ENCODE peak calls at places on chromosome 16, in four cellular contexts. X is heart left ventricle, U is pancreas, K is breast epithelium. J is an unnamed sample.

GRCh38 chr16:29824589-29825144 is 4.4 kb downstream of the MVP start:
- DNase-seq in X (no peak), U (no peak), K (no peak), J (no peak)

GRCh38 chr16:73080931-73081330 is 33.0 kb upstream of the ZFHX3 start:
- DNase-seq in K (no peak), U (no peak), X (no peak), J (no peak)

GRCh38 chr16:70437582-70438324 is 1.1 kb downstream of the ST3GAL2 start:
- DNase-seq in X (no peak), K (no peak), U (no peak), J (no peak)

GRCh38 chr16:29023279-29024278 is 38.7 kb downstream of the LAT start:
- DNase-seq in U (no peak), K (no peak), X (no peak), J (no peak)

GRCh38 chr16:33059206-33059605 is 134.8 kb upstream of the TP53TG3C start:
- DNase-seq in K (no peak), U (peak), X (no peak), J (no peak)

GRCh38 chr16:86609115-86609514 is 30.8 kb downstream of the FOXL1 start:
- DNase-seq in U (no peak), X (no peak), K (no peak), J (no peak)

GRCh38 chr16:19522369-19523159 is 666 bp upstream of the GDE1 start:
- DNase-seq in K (no peak), X (no peak), U (no peak), J (no peak)

GRCh38 chr16:49269231-49269630 is 12.4 kb downstream of the CBLN1 start:
- DNase-seq in U (no peak), X (no peak), K (no peak), J (no peak)

GRCh38 chr16:70646260-70647241 is at the start of gene IL34:
- DNase-seq in K (no peak), X (peak), U (peak), J (no peak)

GRCh38 chr16:69930117-69930776 is 20.9 kb upstream of the CLEC18A start:
- DNase-seq in U (peak), K (no peak), X (peak), J (peak)

GRCh38 chr16:28974437-28975157 is at the start of gene SPNS1:
- DNase-seq in U (peak), X (peak), K (peak), J (peak)

GRCh38 chr16:24568392-24568791 is 29.0 kb downstream of the RBBP6 start:
- DNase-seq in X (no peak), K (no peak), U (no peak), J (no peak)

GRCh38 chr16:70635356-70636016 is 10.9 kb upstream of the IL34 start:
- DNase-seq in X (peak), U (no peak), K (no peak), J (no peak)

GRCh38 chr16:22008215-22009142 is 568 bp downstream of the MOSMO start:
- DNase-seq in K (no peak), X (no peak), U (peak), J (no peak)

GRCh38 chr16:19138601-19139000 is 24.8 kb downstream of the ITPRIPL2 start:
- DNase-seq in X (peak), U (no peak), K (peak), J (no peak)

GRCh38 chr16:57516176-57516725 is 20.1 kb downstream of the CCDC102A start:
- DNase-seq in X (peak), U (no peak), K (no peak), J (no peak)

GRCh38 chr16:16868727-16869126 is 489.8 kb downstream of the NPIPA7 start:
- DNase-seq in K (no peak), U (no peak), X (no peak), J (no peak)

GRCh38 chr16:29862383-29862883 is 593 bp downstream of the CDIPT start:
- DNase-seq in K (no peak), X (peak), U (no peak), J (no peak)

GRCh38 chr16:24141917-24142316 is 114.2 kb upstream of the CACNG3 start:
- DNase-seq in X (no peak), K (no peak), U (no peak), J (no peak)

GRCh38 chr16:48188449-48189102 is 32.8 kb upstream of the ABCC12 start:
- DNase-seq in X (no peak), K (no peak), U (no peak), J (no peak)

GRCh38 chr16:72985148-72985882 is 62.6 kb downstream of the ZFHX3 start:
- DNase-seq in K (no peak), X (peak), U (no peak), J (no peak)

GRCh38 chr16:50744911-50745310 is 3.0 kb downstream of the CYLD start:
- DNase-seq in U (no peak), X (no peak), K (no peak), J (no peak)

GRCh38 chr16:50473375-50473945 is 74.7 kb upstream of the NKD1 start:
- DNase-seq in K (no peak), X (no peak), U (no peak), J (peak)

GRCh38 chr16:69270395-69270794 is 40.8 kb upstream of the VPS4A start:
- DNase-seq in X (no peak), U (no peak), K (no peak), J (no peak)

GRCh38 chr16:86414991-86415740 is 95.2 kb upstream of the FOXF1 start:
- DNase-seq in X (no peak), U (no peak), K (no peak), J (no peak)

GRCh38 chr16:65710107-65710506 is 588.2 kb upstream of the CDH11 start:
- DNase-seq in U (no peak), K (no peak), X (no peak), J (no peak)

GRCh38 chr16:75620326-75621169 is 2.5 kb downstream of the ADAT1 start:
- DNase-seq in X (no peak), U (no peak), K (no peak), J (no peak)

GRCh38 chr16:25041437-25041836 is 26.3 kb upstream of the ARHGAP17 start:
- DNase-seq in U (no peak), K (no peak), X (no peak), J (no peak)

GRCh38 chr16:83981799-83982198 is 13.8 kb downstream of the NECAB2 start:
- DNase-seq in K (no peak), U (peak), X (no peak), J (no peak)

DNA sequence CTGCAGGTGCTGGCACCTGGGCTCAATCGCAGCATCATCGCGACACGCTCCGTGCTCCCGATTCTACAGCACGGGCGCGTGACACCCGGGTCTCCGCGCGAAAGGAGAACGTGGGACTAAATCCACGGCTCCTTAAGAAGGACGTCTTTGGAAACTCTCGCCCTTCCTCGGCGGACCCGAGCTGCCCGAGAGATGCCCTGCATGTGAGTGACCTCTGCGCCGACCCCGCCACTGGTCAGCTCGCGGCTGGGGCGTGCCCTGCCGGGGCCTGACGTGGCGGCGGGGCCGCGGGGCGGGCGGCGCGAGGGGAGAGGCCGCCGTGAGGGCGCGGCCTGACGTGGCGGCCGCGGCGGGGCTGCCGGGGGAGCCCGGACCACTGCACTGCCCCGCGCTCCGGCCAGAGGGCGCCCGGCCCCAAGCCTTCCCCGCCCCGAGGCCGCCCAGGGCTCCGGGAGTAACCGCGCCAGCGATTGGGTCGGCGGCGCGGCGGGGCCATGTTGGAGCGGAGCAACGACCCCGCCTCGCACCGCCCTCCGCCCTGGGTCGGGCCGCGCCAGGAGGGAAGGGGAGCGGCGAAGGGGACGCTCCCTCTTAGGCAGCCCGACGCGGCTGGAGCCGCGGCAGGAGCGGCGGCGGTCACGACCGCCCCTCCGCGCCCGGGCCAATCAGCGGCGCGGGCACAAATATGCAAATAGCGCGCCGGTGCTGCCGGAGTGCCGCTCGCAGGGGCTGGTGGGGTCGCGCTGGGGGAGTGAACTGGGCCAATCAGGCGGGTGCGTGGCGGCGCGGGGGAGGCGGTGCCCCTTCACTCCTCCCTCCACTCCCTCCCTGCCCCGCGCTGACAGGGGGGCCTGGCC is 75.6 kb downstream of the CHD9 start:
- DNase-seq in X (peak), U (peak), K (peak), J (peak)
- H3K27ac ChIP-seq in X (peak), U (peak), K (peak), J (peak)

GRCh38 chr16:85391175-85391707 is 221.9 kb upstream of the GSE1 start:
- DNase-seq in U (peak), X (no peak), K (no peak), J (no peak)

GRCh38 chr16:85392756-85393673 is 220.1 kb upstream of the GSE1 start:
- DNase-seq in U (no peak), K (no peak), X (no peak), J (no peak)

GRCh38 chr16:85391769-85392583 is 221.1 kb upstream of the GSE1 start:
- DNase-seq in K (no peak), U (no peak), X (no peak), J (no peak)

GRCh38 chr16:85389679-85390470 is 223.2 kb upstream of the GSE1 start:
- DNase-seq in X (no peak), K (no peak), U (peak), J (no peak)

GRCh38 chr16:85390511-85391174 is 222.5 kb upstream of the GSE1 start:
- DNase-seq in X (peak), K (peak), U (peak), J (no peak)
- H3K27ac ChIP-seq in X (peak), K (peak), U (no peak), J (no peak)

DNA sequence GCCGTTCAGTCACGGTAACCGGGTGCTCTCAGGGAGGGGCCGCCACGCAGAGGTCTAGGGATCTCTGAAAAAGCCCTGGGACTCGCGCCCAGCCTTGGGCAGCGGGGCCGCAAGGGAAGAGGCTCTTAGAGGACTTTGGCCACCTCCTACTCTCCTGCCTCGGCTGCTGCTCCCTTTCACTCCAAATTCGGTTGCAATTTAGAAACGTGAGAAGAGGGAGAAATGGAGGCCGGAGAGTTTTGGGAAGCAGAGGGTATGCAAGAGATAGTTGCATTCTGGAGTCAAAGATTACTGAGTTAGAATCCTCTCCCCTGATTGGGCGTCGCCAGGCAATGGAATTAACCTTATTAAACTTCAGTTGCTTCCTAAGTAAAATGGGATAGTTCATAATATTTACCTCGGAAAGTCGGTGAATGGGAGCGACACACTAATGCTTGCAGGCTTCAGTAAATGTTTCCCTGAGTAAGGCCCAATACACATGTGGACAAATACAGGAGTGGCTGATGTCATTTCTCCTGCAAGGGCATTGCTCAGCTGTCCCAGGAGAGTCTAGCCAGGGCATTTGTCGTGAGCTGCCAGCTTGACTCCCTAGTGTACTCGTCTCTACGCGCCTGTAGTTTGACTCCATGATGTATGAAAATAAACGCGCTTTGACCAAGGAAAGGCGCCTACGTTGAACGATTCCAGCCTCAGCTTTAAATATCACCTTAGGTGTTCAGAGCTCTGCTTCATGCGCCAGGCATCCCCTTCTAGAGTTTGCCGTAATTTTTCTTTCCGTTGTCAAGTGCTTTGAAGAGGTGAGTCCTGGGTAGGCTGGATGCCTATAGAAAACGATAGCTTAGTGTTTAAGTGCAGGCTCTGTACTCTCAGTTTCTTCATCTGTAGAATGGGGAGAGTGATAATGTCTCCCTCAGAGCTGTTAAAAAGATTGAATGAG is 667 bp downstream of the OGFOD1 start:
- DNase-seq in K (no peak), U (peak), X (peak), J (no peak)
- H3K27ac ChIP-seq in K (peak), U (peak), X (peak), J (peak)

DNA sequence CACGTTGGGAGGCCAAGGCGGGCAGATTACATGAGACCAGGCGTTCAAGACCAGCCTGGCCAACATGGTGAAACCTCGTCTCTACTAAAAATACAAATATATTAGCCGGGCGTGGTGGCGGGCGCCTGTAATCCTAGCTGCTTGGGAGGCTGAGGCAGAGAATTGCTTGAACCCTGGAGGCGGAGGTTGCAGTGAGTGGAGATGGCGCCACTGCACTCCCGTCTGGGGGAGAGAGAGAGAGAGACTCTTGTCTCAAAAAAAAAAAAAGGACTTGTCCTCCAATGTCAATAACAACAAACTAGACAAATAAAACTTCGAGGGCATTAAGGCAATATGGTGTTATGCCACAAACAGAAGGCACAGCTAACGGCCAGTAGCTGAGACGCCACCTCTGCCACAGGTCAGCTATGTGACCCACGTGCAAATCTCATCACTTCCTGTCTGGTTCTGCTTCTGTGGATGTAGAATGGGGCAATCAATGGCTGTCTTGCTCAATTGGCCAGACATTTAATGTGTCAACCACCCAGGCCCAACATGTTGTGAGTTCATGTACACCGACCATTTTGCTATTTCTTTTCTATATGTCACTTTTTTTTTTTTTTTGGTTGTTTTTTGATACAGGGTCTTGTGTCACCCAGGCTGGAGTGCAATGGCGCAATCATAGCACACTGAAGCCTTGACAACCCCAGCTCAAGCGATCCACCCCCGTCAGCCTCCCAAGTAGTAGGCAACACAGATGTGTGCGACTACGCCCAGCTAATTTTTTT is 834 bp upstream of the TXNDC11 start:
- DNase-seq in K (peak), U (no peak), X (peak), J (no peak)
- H3K27ac ChIP-seq in K (peak), U (peak), X (peak), J (peak)

GRCh38 chr16:61923629-61924028 is 112.6 kb downstream of the CDH8 start:
- DNase-seq in K (no peak), X (no peak), U (no peak), J (no peak)
- H3K27ac ChIP-seq in K (no peak), X (no peak), U (no peak), J (no peak)

GRCh38 chr16:1828645-1829410 is 1.8 kb downstream of the FAHD1 start:
- DNase-seq in U (no peak), K (no peak), X (no peak), J (no peak)

GRCh38 chr16:1823821-1824220 is 2.8 kb downstream of the HAGH start:
- DNase-seq in K (no peak), U (no peak), X (no peak), J (no peak)

GRCh38 chr16:1826691-1827573 is at the start of the genes FAHD1 and HAGH:
- DNase-seq in X (peak), K (peak), U (peak), J (no peak)

GRCh38 chr16:1825381-1825863 is 1.2 kb downstream of the HAGH start:
- DNase-seq in U (peak), K (no peak), X (no peak), J (no peak)

GRCh38 chr16:1825864-1826690 is 548 bp downstream of the HAGH start:
- DNase-seq in K (no peak), X (peak), U (peak), J (no peak)
- H3K27ac ChIP-seq in K (peak), X (peak), U (peak), J (no peak)

GRCh38 chr16:81509404-81509803 is 64.8 kb downstream of the CMIP start:
- DNase-seq in U (peak), X (no peak), K (no peak), J (no peak)

GRCh38 chr16:81514041-81514559 is 69.5 kb downstream of the CMIP start:
- DNase-seq in K (no peak), U (no peak), X (no peak), J (no peak)

GRCh38 chr16:81511371-81511770 is 66.8 kb downstream of the CMIP start:
- DNase-seq in U (no peak), X (no peak), K (no peak), J (no peak)

GRCh38 chr16:81513204-81514040 is 68.8 kb downstream of the CMIP start:
- DNase-seq in X (peak), K (no peak), U (no peak), J (no peak)

DNA sequence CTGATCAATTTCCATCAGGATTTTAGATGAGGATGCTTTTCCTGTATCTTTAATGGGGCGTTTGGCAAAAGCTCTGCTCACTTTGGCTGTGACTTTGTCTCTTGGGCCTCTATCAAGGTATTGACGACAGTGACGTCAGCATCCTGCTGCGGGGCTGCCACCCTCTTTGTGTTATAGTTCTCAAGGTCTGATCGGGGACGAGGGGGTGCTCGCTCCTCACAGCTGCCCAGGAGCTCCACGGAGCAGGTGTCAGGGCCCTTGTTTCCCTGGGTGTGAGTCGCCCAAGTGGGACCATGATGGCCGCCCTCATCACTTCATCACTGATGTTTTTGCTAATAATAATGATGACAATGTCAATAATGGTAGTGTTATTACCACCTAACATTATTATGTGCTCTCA is 65.4 kb downstream of the CMIP start:
- DNase-seq in X (no peak), K (no peak), U (peak), J (no peak)
- H3K27ac ChIP-seq in X (no peak), K (no peak), U (no peak), J (no peak)

GRCh38 chr16:79600636-79601091 is at the start of gene MAF:
- DNase-seq in K (peak), U (peak), X (peak), J (peak)

GRCh38 chr16:79598341-79599181 is 2.0 kb downstream of the MAF start:
- DNase-seq in X (peak), U (peak), K (peak), J (no peak)

GRCh38 chr16:79601092-79601977 is 798 bp upstream of the MAF start:
- DNase-seq in K (peak), U (peak), X (peak), J (no peak)

GRCh38 chr16:79599256-79599836 is 1.2 kb downstream of the MAF start:
- DNase-seq in X (peak), U (peak), K (no peak), J (no peak)

DNA sequence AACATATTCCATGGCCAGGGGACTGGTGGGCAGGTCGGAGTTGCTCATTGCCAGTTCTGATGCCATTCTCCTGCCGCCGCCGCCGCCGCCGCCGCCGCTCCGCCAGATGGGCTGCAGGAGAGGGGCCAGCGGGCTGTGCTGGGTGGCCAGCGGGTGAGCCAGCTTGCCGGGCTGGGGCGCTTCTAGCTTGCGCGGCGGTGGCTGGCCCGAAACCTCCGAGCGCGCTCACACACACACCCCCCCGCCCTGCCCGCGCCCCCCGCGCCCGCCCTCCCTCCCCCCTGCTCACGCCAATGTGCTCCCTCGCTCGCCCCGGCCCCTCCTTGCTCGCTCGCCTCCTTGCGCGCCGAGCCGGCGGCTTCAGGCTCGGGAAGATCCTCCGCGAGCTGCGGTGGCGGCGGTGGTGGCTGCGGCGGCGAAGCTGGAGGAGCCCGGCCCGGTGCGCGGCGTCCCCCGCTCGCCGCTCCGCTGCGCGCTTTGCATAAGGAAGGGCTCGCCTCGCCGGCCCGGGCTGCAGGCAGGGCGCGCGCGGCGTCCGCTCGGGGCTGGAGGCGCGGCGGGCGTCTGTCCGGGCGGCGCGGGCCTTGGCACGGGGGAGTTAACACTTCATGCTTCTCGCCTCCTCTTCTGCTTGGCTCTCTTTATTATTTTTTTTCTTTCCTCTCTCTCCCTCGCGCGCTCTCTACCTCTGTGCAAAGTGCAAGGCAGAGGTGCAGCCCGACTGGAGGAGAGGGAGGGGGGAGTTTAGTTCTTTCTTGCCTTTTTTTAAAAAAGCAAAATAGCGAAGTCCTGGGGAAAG is 501 bp downstream of the MAF start:
- DNase-seq in U (peak), X (peak), K (peak), J (no peak)
- H3K27ac ChIP-seq in U (peak), X (peak), K (peak), J (peak)